ENCODE peak calls at places on chromosomes 7 and 10, in four cellular contexts. S is ACHN, F is AG20443, H is dorsolateral prefrontal cortex. N is an unnamed sample.

GRCh38 chr7:11858668-11859302 is 26.8 kb upstream of the THSD7A start:
- DNase-seq in S (no peak), F (no peak), H (no peak), N (no peak)

GRCh38 chr10:9853405-9854010 is 1164.2 kb upstream of the CELF2 start:
- DNase-seq in S (no peak), F (peak), H (no peak), N (no peak)

GRCh38 chr10:21532694-21533576 is 1.1 kb upstream of the MLLT10 start:
- DNase-seq in S (no peak), F (no peak), H (no peak), N (peak)

GRCh38 chr10:48467669-48468068 is 137.2 kb downstream of the ARHGAP22 start:
- DNase-seq in S (no peak), F (no peak), H (no peak), N (no peak)

GRCh38 chr7:20275637-20276036 is 55.1 kb upstream of the ITGB8 start:
- DNase-seq in S (no peak), F (peak), H (no peak), N (no peak)

GRCh38 chr10:29598861-29599311 is 35.9 kb downstream of the SVIL start:
- DNase-seq in S (no peak), F (peak), H (no peak), N (no peak)

GRCh38 chr10:101018600-101019439 is 12.1 kb downstream of the PDZD7 start:
- DNase-seq in S (peak), F (peak), H (peak), N (peak)

GRCh38 chr7:111486472-111487142 is 75.7 kb downstream of the IMMP2L start:
- DNase-seq in S (peak), F (peak), H (no peak), N (peak)

GRCh38 chr10:132967540-132967939 is 25.2 kb upstream of the CFAP46 start:
- DNase-seq in S (no peak), F (no peak), H (no peak), N (no peak)

GRCh38 chr10:69644658-69645295 is 14.7 kb downstream of the FAM241B start:
- DNase-seq in S (peak), F (peak), H (peak), N (peak)

GRCh38 chr10:33180390-33180789 is 154.1 kb downstream of the NRP1 start:
- DNase-seq in S (no peak), F (no peak), H (peak), N (no peak)

GRCh38 chr7:28068811-28069216 is 111.8 kb downstream of the JAZF1 start:
- DNase-seq in S (no peak), F (peak), H (no peak), N (no peak)

GRCh38 chr10:53898532-53898931 is 902.5 kb downstream of the PCDH15 start:
- DNase-seq in S (no peak), F (no peak), H (no peak), N (no peak)

GRCh38 chr7:23065974-23066373 is 39.6 kb upstream of the KLHL7 start:
- DNase-seq in S (peak), F (peak), H (no peak), N (peak)

GRCh38 chr7:100600222-100601038 is 1.7 kb upstream of the PCOLCE start:
- DNase-seq in S (no peak), F (no peak), H (no peak), N (no peak)

GRCh38 chr7:111096997-111097396 is 6.1 kb downstream of the LRRN3 start:
- DNase-seq in S (no peak), F (no peak), H (no peak), N (no peak)

GRCh38 chr10:60803433-60803832 is 25.2 kb downstream of the CDK1 start:
- DNase-seq in S (no peak), F (no peak), H (no peak), N (no peak)

GRCh38 chr7:131948434-131949053 is 392.1 kb upstream of the PODXL start:
- DNase-seq in S (no peak), F (peak), H (no peak), N (peak)

GRCh38 chr10:119480667-119481066 is 61.9 kb downstream of the RGS10 start:
- DNase-seq in S (no peak), F (no peak), H (no peak), N (no peak)

GRCh38 chr7:620052-620451 is 100.4 kb upstream of the PDGFA start:
- DNase-seq in S (no peak), F (no peak), H (no peak), N (peak)

GRCh38 chr10:3699896-3700295 is 85.1 kb downstream of the KLF6 start:
- DNase-seq in S (no peak), F (no peak), H (no peak), N (no peak)

GRCh38 chr7:85454904-85455303 is 268.0 kb upstream of the SEMA3D start:
- DNase-seq in S (no peak), F (no peak), H (no peak), N (no peak)

GRCh38 chr10:46523881-46524470 is 32.5 kb downstream of the GPRIN2 start:
- DNase-seq in S (no peak), F (peak), H (peak), N (no peak)

GRCh38 chr7:151920533-151920932 is 35.7 kb upstream of the GALNTL5 start:
- DNase-seq in S (no peak), F (no peak), H (no peak), N (no peak)

GRCh38 chr7:113175525-113176097 is 57.3 kb upstream of the SMIM30 start:
- DNase-seq in S (no peak), F (peak), H (no peak), N (no peak)

GRCh38 chr10:33087142-33087541 is 129.1 kb upstream of the ITGB1 start:
- DNase-seq in S (no peak), F (no peak), H (no peak), N (no peak)

GRCh38 chr10:88582806-88583583 is at the start of gene RNLS:
- DNase-seq in S (peak), F (peak), H (peak), N (peak)

N was measured in Caki2.